ENCODE peak calls at places on chromosomes 1 and 21, in seven cellular contexts. H is breast epithelium; X is naive thymus-derived CD4-positive, alpha-beta T cell; S is right atrium auricular region; D is neural progenitor cell; O is lower lobe of right lung; Z is osteoblast. A is an unnamed sample.
A peak's percentile ranks its signal among the peaks of the same experiment; 100 is the strongest.

GRCh38 chr1:206059354-206059915 is 6.5 kb downstream of the RHEX start:
- DNase-seq in H (no peak), X (no peak), S (no peak), D (no peak), O (no peak), Z (peak; percentile 6), A (no peak)

GRCh38 chr1:200893411-200893901 is 1.2 kb upstream of the INAVA start:
- DNase-seq in H (no peak), X (no peak), S (no peak), D (no peak), O (no peak), Z (peak; percentile 62), A (no peak)

GRCh38 chr1:169090900-169091311 is 15.6 kb upstream of the ATP1B1 start:
- DNase-seq in H (no peak), X (no peak), S (no peak), D (no peak), O (no peak), Z (no peak), A (no peak)

GRCh38 chr1:51348147-51348527 is 17.8 kb upstream of the TTC39A start:
- DNase-seq in H (no peak), X (no peak), S (no peak), D (no peak), O (no peak), Z (no peak), A (no peak)

GRCh38 chr1:76949503-76949902 is 82.2 kb downstream of the ST6GALNAC5 start:
- DNase-seq in H (no peak), X (no peak), S (no peak), D (no peak), O (no peak), Z (no peak), A (no peak)

GRCh38 chr1:9717193-9718005 is 65.9 kb downstream of the PIK3CD start:
- DNase-seq in H (peak; percentile 83), X (peak; percentile 74), S (no peak), D (no peak), O (peak; percentile 85), Z (peak; percentile 69), A (peak; percentile 90)

GRCh38 chr1:10833630-10834557 is 37.4 kb upstream of the CASZ1 start:
- DNase-seq in H (no peak), X (no peak), S (no peak), D (no peak), O (no peak), Z (peak; percentile 66), A (no peak)

GRCh38 chr1:15345711-15346355 is 63.9 kb upstream of the EFHD2 start:
- DNase-seq in H (peak; percentile 27), X (peak; percentile 68), S (peak; percentile 66), D (no peak), O (peak; percentile 86), Z (no peak), A (peak; percentile 84)

GRCh38 chr1:27555700-27556424 is 48.1 kb downstream of the AHDC1 start:
- DNase-seq in H (no peak), X (no peak), S (no peak), D (no peak), O (no peak), Z (peak; percentile 96), A (peak; percentile 10)

GRCh38 chr1:51794260-51794659 is 84.3 kb downstream of the NRDC start:
- DNase-seq in H (no peak), X (no peak), S (no peak), D (no peak), O (no peak), Z (no peak), A (no peak)

GRCh38 chr1:164865385-164865784 is 306.4 kb downstream of the PBX1 start:
- DNase-seq in H (no peak), X (no peak), S (no peak), D (no peak), O (no peak), Z (no peak), A (no peak)
- H3K4me3 ChIP-seq in H (no peak overlapping the region), X (no peak overlapping the region), S (no peak overlapping the region), D (no peak overlapping the region), O (no peak overlapping the region), Z (no peak overlapping the region), A (no peak overlapping the region)

GRCh38 chr1:21337010-21337437 is 46.8 kb upstream of the ECE1 start:
- DNase-seq in H (no peak), X (no peak), S (no peak), D (no peak), O (no peak), Z (no peak), A (no peak)
- H3K4me1 ChIP-seq in H (peaks cover 40% of the 10 kb centered on the region), X (peaks cover 79% of the 10 kb centered on the region), S (peaks cover 98% of the 10 kb centered on the region), D (peaks cover 6% of the 10 kb centered on the region), O (peaks cover 96% of the 10 kb centered on the region), Z (peaks cover 44% of the 10 kb centered on the region), A (peaks cover 94% of the 10 kb centered on the region)

GRCh38 chr1:30423570-30423969 is 299.8 kb downstream of the MATN1 start:
- DNase-seq in H (no peak), X (no peak), S (peak; percentile 40), D (no peak), O (no peak), Z (no peak), A (no peak)
- H3K27me3 ChIP-seq in H (peaks cover 5% of the 10 kb centered on the region), X (no peaks in the 10 kb centered on the region), S (no peaks in the 10 kb centered on the region), D (no peaks in the 10 kb centered on the region), O (peaks cover 9% of the 10 kb centered on the region), Z (no peaks in the 10 kb centered on the region), A (peaks cover 4% of the 10 kb centered on the region)

GRCh38 chr1:115099693-115100050 is 10.4 kb upstream of the TSPAN2 start:
- DNase-seq in H (no peak), X (no peak), S (no peak), D (no peak), O (no peak), Z (no peak), A (no peak)
- H3K4me3 ChIP-seq in H (no peak overlapping the region), X (peak overlapping the region; percentile 58), S (no peak overlapping the region), D (no peak overlapping the region), O (peak overlapping the region; percentile 46), Z (peak overlapping the region; percentile 57), A (peak overlapping the region; percentile 58)

GRCh38 chr1:31574749-31575372 is 1.5 kb upstream of the TINAGL1 start:
- DNase-seq in H (no peak), X (no peak), S (peak; percentile 52), D (peak; percentile 1), O (no peak), Z (peak; percentile 68), A (no peak)
- H3K4me1 ChIP-seq in H (peaks cover 10% of the 10 kb centered on the region), X (no peaks in the 10 kb centered on the region), S (peaks cover 50% of the 10 kb centered on the region), D (peaks cover 10% of the 10 kb centered on the region), O (peaks cover 50% of the 10 kb centered on the region), Z (peaks cover 66% of the 10 kb centered on the region), A (no peaks in the 10 kb centered on the region)

GRCh38 chr1:229410370-229410691 is 23.6 kb downstream of the ACTA1 start:
- DNase-seq in H (no peak), X (no peak), S (no peak), D (no peak), O (no peak), Z (no peak), A (no peak)
- H3K27me3 ChIP-seq in H (peaks cover 43% of the 10 kb centered on the region), X (no peaks in the 10 kb centered on the region), S (no peaks in the 10 kb centered on the region), D (peaks cover 56% of the 10 kb centered on the region), O (peaks cover 47% of the 10 kb centered on the region), Z (peaks cover 32% of the 10 kb centered on the region), A (peaks cover 16% of the 10 kb centered on the region)

DNA sequence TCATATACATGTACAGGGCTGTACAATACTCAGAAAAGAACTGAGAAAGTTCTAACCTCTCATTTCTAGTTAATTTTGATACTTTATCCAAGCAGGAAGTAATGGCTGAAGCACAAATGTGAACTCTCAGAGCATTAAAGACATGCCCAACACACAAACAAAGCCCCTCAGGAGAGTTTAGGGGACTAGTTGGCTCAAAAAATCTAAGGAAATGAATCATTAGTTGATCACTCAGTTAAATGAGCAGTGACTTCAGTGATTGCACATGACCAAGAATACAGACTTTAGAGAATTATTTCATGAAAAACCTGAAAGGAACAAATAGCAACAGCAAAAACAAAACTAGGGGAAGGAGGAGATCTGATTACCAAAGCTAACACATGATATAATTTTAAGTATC is 680.9 kb downstream of the LTN1 start:
- DNase-seq in H (no peak), X (no peak), S (no peak), D (no peak), O (no peak), Z (no peak), A (no peak)
- H3K4me3 ChIP-seq in H (no peak overlapping the region), X (no peak overlapping the region), S (no peak overlapping the region), D (no peak overlapping the region), O (no peak overlapping the region), Z (no peak overlapping the region), A (no peak overlapping the region)

GRCh38 chr21:43346551-43346950 is 80.4 kb downstream of the SIK1 start:
- DNase-seq in H (no peak), X (no peak), S (no peak), D (no peak), O (no peak), Z (no peak), A (no peak)

GRCh38 chr21:43343095-43343991 is 83.6 kb downstream of the SIK1 start:
- DNase-seq in H (no peak), X (no peak), S (no peak), D (no peak), O (peak; percentile 94), Z (no peak), A (no peak)

GRCh38 chr21:43343992-43344886 is 82.7 kb downstream of the SIK1 start:
- DNase-seq in H (no peak), X (no peak), S (no peak), D (no peak), O (peak; percentile 87), Z (no peak), A (no peak)

GRCh38 chr21:43345746-43346409 is 81.1 kb downstream of the SIK1 start:
- DNase-seq in H (no peak), X (peak; percentile 33), S (no peak), D (no peak), O (no peak), Z (peak; percentile 95), A (no peak)

GRCh38 chr21:43345046-43345745 is 81.7 kb downstream of the SIK1 start:
- DNase-seq in H (no peak), X (no peak), S (no peak), D (no peak), O (no peak), Z (no peak), A (no peak)
- H3K4me1 ChIP-seq in H (no peaks in the 10 kb centered on the region), X (no peaks in the 10 kb centered on the region), S (peaks cover 30% of the 10 kb centered on the region), D (no peaks in the 10 kb centered on the region), O (peaks cover 44% of the 10 kb centered on the region), Z (peaks cover 10% of the 10 kb centered on the region), A (no peaks in the 10 kb centered on the region)

GRCh38 chr1:186974774-186975181 is 146.0 kb downstream of the PLA2G4A start:
- DNase-seq in H (no peak), X (no peak), S (no peak), D (no peak), O (no peak), Z (peak; percentile 34), A (no peak)
- H3K27me3 ChIP-seq in H (no peaks in the 10 kb centered on the region), X (no peaks in the 10 kb centered on the region), S (no peaks in the 10 kb centered on the region), D (no peaks in the 10 kb centered on the region), O (no peaks in the 10 kb centered on the region), Z (no peaks in the 10 kb centered on the region), A (no peaks in the 10 kb centered on the region)